ENCODE peak calls at places on chromosome 5, in five cellular contexts. O is PC-3, K is neuronal stem cell, Q is IMR-90, S is Peyer's patch. F is an unnamed sample. For H3K4me1, the result is how much of the 10 kb centered on the place peaks cover.

GRCh38 chr5:74839228-74839627 is 27.0 kb downstream of the FAM169A start:
- DNase-seq in O (no peak), K (no peak), Q (no peak), S (no peak), F (no peak)

GRCh38 chr5:568809-569208 is 43.3 kb upstream of the CEP72 start:
- DNase-seq in O (no peak), K (no peak), Q (no peak), S (no peak), F (no peak)

GRCh38 chr5:14760548-14761002 is 96.1 kb downstream of the OTULIN start:
- DNase-seq in O (no peak), K (no peak), Q (no peak), S (no peak), F (no peak)

GRCh38 chr5:115098041-115098702 is 71.5 kb downstream of the TRIM36 start:
- DNase-seq in O (peak), K (peak), Q (peak), S (no peak), F (no peak)

GRCh38 chr5:150653145-150653761 is 7.8 kb upstream of the MYOZ3 start:
- DNase-seq in O (peak), K (no peak), Q (peak), S (no peak), F (no peak)

GRCh38 chr5:162209005-162209605 is 141.5 kb downstream of the GABRG2 start:
- DNase-seq in O (peak), K (peak), Q (no peak), S (no peak), F (no peak)

GRCh38 chr5:157917909-157918809 is 59.2 kb upstream of the CLINT1 start:
- DNase-seq in O (peak), K (no peak), Q (peak), S (peak), F (peak)

GRCh38 chr5:135227064-135228022 is 171.7 kb downstream of the MACROH2A1 start:
- DNase-seq in O (no peak), K (no peak), Q (no peak), S (no peak), F (peak)

GRCh38 chr5:116032094-116032517 is at the start of gene ARL14EPL:
- DNase-seq in O (peak), K (no peak), Q (peak), S (no peak), F (no peak)

GRCh38 chr5:135898651-135899050 is 3.0 kb upstream of the IL9 start:
- DNase-seq in O (no peak), K (no peak), Q (no peak), S (no peak), F (no peak)

GRCh38 chr5:115366223-115366622 is 69.8 kb upstream of the CCDC112 start:
- DNase-seq in O (peak), K (no peak), Q (peak), S (no peak), F (no peak)

GRCh38 chr5:157459715-157460599 is at the start of gene NIPAL4:
- DNase-seq in O (no peak), K (no peak), Q (no peak), S (no peak), F (peak)

GRCh38 chr5:55159763-55160492 is at the start of gene GPX8:
- DNase-seq in O (peak), K (peak), Q (peak), S (no peak), F (no peak)

GRCh38 chr5:6825678-6826244 is 112.5 kb downstream of the TENT4A start:
- DNase-seq in O (no peak), K (no peak), Q (no peak), S (no peak), F (no peak)
- H3K4me1 ChIP-seq in O (under half), K (under half), Q (under half), S (under half), F (under half)

GRCh38 chr5:181207214-181207959 is 2.4 kb upstream of the TRIM7 start:
- DNase-seq in O (peak), K (peak), Q (peak), S (peak), F (peak)
- H3K27ac ChIP-seq in O (peak), K (no peak), Q (peak), S (peak), F (peak)

GRCh38 chr5:68224561-68225187 is 9.1 kb downstream of the PIK3R1 start:
- DNase-seq in O (no peak), K (no peak), Q (peak), S (no peak), F (no peak)

GRCh38 chr5:68226564-68227073 is 11.1 kb downstream of the PIK3R1 start:
- DNase-seq in O (no peak), K (no peak), Q (no peak), S (no peak), F (no peak)

GRCh38 chr5:68225188-68225910 is 9.8 kb downstream of the PIK3R1 start:
- DNase-seq in O (no peak), K (no peak), Q (peak), S (no peak), F (no peak)

GRCh38 chr5:68227532-68228160 is 12.1 kb downstream of the PIK3R1 start:
- DNase-seq in O (no peak), K (no peak), Q (no peak), S (no peak), F (no peak)

DNA sequence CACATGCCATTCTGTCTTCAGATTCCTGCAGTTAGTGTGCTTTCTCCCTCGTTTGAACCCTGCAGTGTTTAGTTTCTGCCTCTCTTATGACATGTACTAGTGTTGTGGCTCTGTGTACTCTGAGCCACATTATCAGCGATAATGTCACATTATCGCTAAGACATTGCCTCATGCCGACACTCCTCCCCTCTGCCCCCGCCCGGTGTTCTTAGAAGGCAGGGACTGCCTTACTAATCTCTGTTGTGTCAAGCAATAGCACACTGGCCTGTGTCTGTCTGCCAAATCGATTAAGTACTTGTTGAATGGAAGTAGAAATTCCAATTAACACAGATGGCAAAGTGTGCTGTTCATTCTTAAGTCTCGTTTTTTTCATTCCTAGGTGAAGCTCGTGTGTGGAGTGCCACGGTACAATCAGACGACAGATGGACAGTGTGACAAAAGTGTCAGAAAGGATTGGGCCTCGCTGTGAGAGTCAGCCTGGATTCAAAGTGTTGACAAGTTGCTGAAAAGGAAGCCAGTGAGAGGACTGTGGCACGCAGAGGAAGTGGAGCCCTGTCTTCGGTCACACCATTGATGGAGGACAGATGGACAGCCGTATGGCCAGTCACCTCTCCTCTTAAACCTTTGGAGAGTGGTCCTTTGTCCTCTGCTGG is 10.5 kb downstream of the PIK3R1 start:
- DNase-seq in O (no peak), K (no peak), Q (no peak), S (no peak), F (peak)
- H3K4me1 ChIP-seq in O (under half), K (under half), Q (under half), S (under half), F (half or more)

GRCh38 chr5:113178073-113178779 is 201.6 kb downstream of the DCP2 start:
- DNase-seq in O (no peak), K (no peak), Q (no peak), S (no peak), F (no peak)

GRCh38 chr5:113181409-113181808 is 204.8 kb downstream of the DCP2 start:
- DNase-seq in O (no peak), K (no peak), Q (no peak), S (no peak), F (no peak)

GRCh38 chr5:113177225-113177624 is 200.6 kb downstream of the DCP2 start:
- DNase-seq in O (no peak), K (no peak), Q (no peak), S (no peak), F (no peak)

GRCh38 chr5:113176734-113177133 is 200.1 kb downstream of the DCP2 start:
- DNase-seq in O (no peak), K (no peak), Q (no peak), S (no peak), F (no peak)

DNA sequence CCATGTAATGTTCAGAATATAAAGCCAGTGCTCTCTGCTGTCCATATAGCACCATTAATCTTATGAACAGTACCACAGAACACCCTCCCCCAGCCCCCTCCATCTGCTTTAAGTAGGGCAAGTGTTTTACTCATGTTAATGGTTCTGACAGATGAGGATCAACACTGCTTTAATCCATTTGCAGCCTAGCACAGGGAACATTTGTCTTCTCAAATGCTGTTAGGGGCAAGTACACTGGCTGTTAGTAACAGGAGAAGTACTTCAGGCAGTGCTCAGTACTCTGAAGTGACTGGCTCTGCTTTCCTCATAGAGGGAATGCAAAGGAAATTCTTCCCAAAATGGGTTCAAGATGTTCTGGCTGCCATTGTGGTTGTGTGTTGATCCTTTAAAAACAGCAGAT is 202.6 kb downstream of the DCP2 start:
- DNase-seq in O (no peak), K (no peak), Q (no peak), S (no peak), F (no peak)
- H3K27ac ChIP-seq in O (no peak), K (no peak), Q (no peak), S (no peak), F (no peak)

F was measured in spleen.